ENCODE peak calls at places on chromosomes 6 and 20, in five cellular contexts. C is neural progenitor cell; H is ascending aorta; M is right cardiac atrium; F is CD8-positive, alpha-beta memory T cell. U is an unnamed sample. For H3K9me3, the result is how much of the 10 kb centered on the place peaks cover.

GRCh38 chr20:46701986-46702385 is 7.5 kb upstream of the SLC2A10 start:
- DNase-seq in C (no peak), H (no peak), M (no peak), F (no peak), U (no peak)

GRCh38 chr6:32973144-32973854 is 4.9 kb downstream of the BRD2 start:
- DNase-seq in C (peak), H (no peak), M (peak), F (peak), U (peak)

GRCh38 chr6:167005350-167006159 is 6.4 kb downstream of the CEP43 start:
- DNase-seq in C (no peak), H (no peak), M (peak), F (no peak), U (no peak)

GRCh38 chr6:126524927-126525326 is 185.0 kb downstream of the CENPW start:
- DNase-seq in C (peak), H (no peak), M (no peak), F (no peak), U (no peak)

GRCh38 chr6:71480577-71480976 is 192.0 kb downstream of the OGFRL1 start:
- DNase-seq in C (no peak), H (no peak), M (no peak), F (no peak), U (no peak)

GRCh38 chr6:73203098-73203497 is 22.2 kb downstream of the KHDC1L start:
- DNase-seq in C (no peak), H (no peak), M (no peak), F (no peak), U (no peak)

GRCh38 chr6:108180266-108180665 is 14.4 kb downstream of the NR2E1 start:
- DNase-seq in C (no peak), H (no peak), M (no peak), F (no peak), U (no peak)

GRCh38 chr6:170085475-170086401 is 205.1 kb downstream of the DLL1 start:
- DNase-seq in C (no peak), H (no peak), M (no peak), F (no peak), U (peak)

GRCh38 chr6:6581014-6581413 is 7.5 kb upstream of the LY86 start:
- DNase-seq in C (no peak), H (no peak), M (no peak), F (no peak), U (no peak)

GRCh38 chr6:139372326-139373153 is 1.9 kb downstream of the CITED2 start:
- DNase-seq in C (no peak), H (no peak), M (no peak), F (no peak), U (no peak)

GRCh38 chr6:4322846-4323309 is 187.5 kb upstream of the ECI2 start:
- DNase-seq in C (no peak), H (no peak), M (no peak), F (no peak), U (no peak)

GRCh38 chr6:40112350-40112749 is 178.1 kb upstream of the MOCS1 start:
- DNase-seq in C (no peak), H (no peak), M (no peak), F (no peak), U (no peak)

GRCh38 chr20:59825944-59826759 is 107.3 kb downstream of the SYCP2 start:
- DNase-seq in C (no peak), H (no peak), M (no peak), F (no peak), U (no peak)

GRCh38 chr6:142680308-142680707 is 264.7 kb downstream of the HIVEP2 start:
- DNase-seq in C (no peak), H (no peak), M (peak), F (no peak), U (no peak)

GRCh38 chr6:42555477-42556457 is 8.1 kb upstream of the UBR2 start:
- DNase-seq in C (peak), H (no peak), M (no peak), F (no peak), U (no peak)

GRCh38 chr6:139418426-139419132 is 44.1 kb upstream of the CITED2 start:
- DNase-seq in C (no peak), H (no peak), M (no peak), F (no peak), U (no peak)

GRCh38 chr6:139376604-139377218 is 2.3 kb upstream of the CITED2 start:
- DNase-seq in C (peak), H (no peak), M (no peak), F (no peak), U (no peak)

GRCh38 chr20:36132802-36133211 is 21.7 kb upstream of the EPB41L1 start:
- DNase-seq in C (no peak), H (no peak), M (no peak), F (no peak), U (no peak)

GRCh38 chr6:161048636-161049035 is 57.1 kb downstream of the MAP3K4 start:
- DNase-seq in C (no peak), H (no peak), M (no peak), F (no peak), U (no peak)

GRCh38 chr6:169545956-169546355 is 155.9 kb downstream of the WDR27 start:
- DNase-seq in C (no peak), H (no peak), M (no peak), F (no peak), U (no peak)

GRCh38 chr20:41632896-41633295 is 14.7 kb upstream of the CHD6 start:
- DNase-seq in C (no peak), H (no peak), M (no peak), F (no peak), U (no peak)

GRCh38 chr6:125310994-125311649 is 9.4 kb upstream of the HDDC2 start:
- DNase-seq in C (peak), H (no peak), M (no peak), F (no peak), U (no peak)

GRCh38 chr20:37095108-37095608 is 639 bp downstream of the RBL1 start:
- DNase-seq in C (peak), H (no peak), M (no peak), F (peak), U (peak)

GRCh38 chr6:167760979-167761793 is 65.5 kb upstream of the AFDN start:
- DNase-seq in C (no peak), H (no peak), M (peak), F (no peak), U (no peak)

GRCh38 chr20:5789827-5790226 is 39.6 kb downstream of the SHLD1 start:
- DNase-seq in C (no peak), H (no peak), M (no peak), F (no peak), U (no peak)

GRCh38 chr6:139653136-139653535 is 278.7 kb upstream of the CITED2 start:
- DNase-seq in C (no peak), H (no peak), M (no peak), F (no peak), U (no peak)

GRCh38 chr6:88165087-88165876 is 865 bp downstream of the CNR1 start:
- DNase-seq in C (no peak), H (no peak), M (no peak), F (no peak), U (no peak)

GRCh38 chr6:28648035-28648877 is 122.6 kb downstream of the GPX5 start:
- DNase-seq in C (peak), H (no peak), M (no peak), F (no peak), U (no peak)

GRCh38 chr6:137102050-137102848 is 57.5 kb upstream of the IL20RA start:
- DNase-seq in C (no peak), H (no peak), M (no peak), F (no peak), U (no peak)

GRCh38 chr20:41046716-41047115 is 18.1 kb downstream of the TOP1 start:
- DNase-seq in C (no peak), H (no peak), M (no peak), F (no peak), U (no peak)

GRCh38 chr6:17565399-17565798 is 34.7 kb upstream of the FAM8A1 start:
- DNase-seq in C (peak), H (no peak), M (no peak), F (no peak), U (no peak)

GRCh38 chr6:17562636-17563035 is 37.5 kb upstream of the FAM8A1 start:
- DNase-seq in C (no peak), H (no peak), M (no peak), F (no peak), U (no peak)
- H3K9me3 ChIP-seq in C (under half), H (under half), M (under half), F (under half), U (under half)

GRCh38 chr6:22308939-22309338 is 12.1 kb upstream of the PRL start:
- DNase-seq in C (no peak), H (no peak), M (no peak), F (no peak), U (no peak)

GRCh38 chr6:22318404-22318803 is 21.6 kb upstream of the PRL start:
- DNase-seq in C (no peak), H (no peak), M (peak), F (no peak), U (no peak)

GRCh38 chr6:22313796-22314195 is 17.0 kb upstream of the PRL start:
- DNase-seq in C (no peak), H (no peak), M (no peak), F (no peak), U (no peak)
- H3K9me3 ChIP-seq in C (under half), H (under half), M (under half), F (under half), U (under half)

GRCh38 chr20:24855848-24856247 is 93.2 kb upstream of the CST7 start:
- DNase-seq in C (no peak), H (no peak), M (no peak), F (no peak), U (no peak)
- H3K9me3 ChIP-seq in C (under half), H (under half), M (under half), F (under half), U (under half)

DNA sequence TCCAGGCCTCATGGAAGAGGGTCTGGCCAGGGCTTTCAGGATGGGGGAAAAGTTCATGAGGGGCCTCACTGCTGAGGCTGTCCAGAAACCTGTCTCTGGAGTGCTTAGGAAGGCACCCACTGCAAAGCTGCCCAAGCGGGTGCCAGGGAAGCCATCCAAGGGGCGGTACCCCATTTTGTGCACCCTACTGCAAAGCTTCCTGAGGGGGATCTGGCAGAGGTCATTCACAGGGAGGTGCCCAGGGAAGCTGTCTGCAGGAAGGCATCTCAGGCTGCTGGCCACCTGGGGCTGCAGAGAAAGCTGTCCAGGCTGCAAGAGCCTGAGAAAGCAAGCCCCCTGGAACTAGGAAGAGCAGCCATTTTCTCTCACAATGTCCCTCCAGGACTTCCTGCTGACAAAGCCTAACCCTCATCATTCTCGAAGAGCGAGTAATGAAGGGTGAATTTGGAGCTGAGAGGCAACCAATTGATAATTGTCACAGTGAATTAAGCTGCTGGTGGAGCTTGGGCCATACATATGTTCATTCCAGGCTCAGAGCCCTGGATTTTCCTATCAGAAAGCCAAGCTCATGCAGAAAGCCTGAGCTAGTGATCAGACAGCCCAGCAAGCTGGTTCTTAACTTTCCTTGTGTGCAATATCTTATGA is 62.1 kb upstream of the SLC22A16 start:
- DNase-seq in C (no peak), H (no peak), M (no peak), F (no peak), U (no peak)
- H3K9me3 ChIP-seq in C (under half), H (under half), M (under half), F (under half), U (under half)

GRCh38 chr6:354631-355280 is 36.8 kb upstream of the IRF4 start:
- DNase-seq in C (no peak), H (no peak), M (no peak), F (no peak), U (no peak)
- H3K9me3 ChIP-seq in C (under half), H (under half), M (under half), F (under half), U (under half)

GRCh38 chr20:29876911-29877285 is 1380.6 kb upstream of the DEFB115 start:
- DNase-seq in C (no peak), H (no peak), M (peak), F (no peak), U (no peak)
- H3K9me3 ChIP-seq in C (under half), H (under half), M (under half), F (under half), U (under half)

DNA sequence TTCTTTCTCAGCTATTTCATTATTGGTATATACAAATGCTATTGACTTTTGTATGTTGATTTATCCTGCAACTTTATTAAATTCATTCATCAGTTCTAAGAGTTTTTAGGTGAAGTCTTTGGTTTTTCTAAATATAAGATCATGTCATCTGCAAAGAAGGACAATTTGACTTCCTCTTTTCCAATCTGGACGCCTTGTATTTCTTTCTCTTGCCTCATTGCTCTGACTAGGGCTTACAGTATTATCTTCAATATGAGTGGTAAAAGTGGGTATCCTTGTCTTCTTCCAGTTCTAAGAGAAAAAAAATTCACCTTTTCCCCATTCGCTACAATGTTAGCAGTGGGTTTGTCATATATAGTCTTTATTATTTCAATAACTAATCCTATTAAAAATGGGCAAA is 38.0 kb downstream of the KIF16B start:
- DNase-seq in C (no peak), H (no peak), M (no peak), F (no peak), U (no peak)
- H3K9me3 ChIP-seq in C (under half), H (under half), M (under half), F (under half), U (under half)

DNA sequence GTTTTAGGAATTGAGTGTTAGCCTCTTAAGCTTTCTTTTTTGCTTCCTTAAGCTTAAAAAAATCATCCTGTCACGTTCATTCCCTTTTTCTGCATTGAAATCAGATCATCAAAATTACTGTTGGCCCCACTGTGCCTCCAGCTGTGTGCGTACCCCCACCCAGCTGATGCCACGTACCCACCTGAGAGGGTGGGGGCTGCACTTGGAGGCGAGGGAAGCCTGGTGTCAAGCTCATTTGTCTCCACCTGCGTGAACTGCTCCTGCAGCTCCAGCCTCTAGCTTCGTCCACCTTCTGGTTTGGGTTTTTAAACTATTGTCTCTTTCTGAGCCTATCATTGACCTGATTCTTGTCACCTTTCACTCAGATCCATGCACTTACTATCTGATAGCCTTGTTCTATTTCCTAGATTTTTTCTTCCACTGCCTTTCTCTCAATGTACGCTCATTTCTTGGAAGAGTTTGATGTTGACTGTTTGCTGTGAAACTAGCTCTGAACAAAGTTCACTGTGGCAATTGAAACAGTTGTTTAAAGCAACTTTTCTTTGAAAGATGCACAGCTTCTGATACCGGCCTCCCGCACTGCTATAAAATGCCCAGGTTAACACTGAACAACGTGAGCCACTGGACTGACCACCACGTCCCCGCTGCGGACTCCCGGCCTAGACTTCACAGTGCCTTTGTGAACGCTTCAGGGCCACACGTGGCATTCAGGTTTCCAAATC is 30.0 kb upstream of the IRF4 start:
- DNase-seq in C (no peak), H (no peak), M (no peak), F (no peak), U (no peak)
- H3K9me3 ChIP-seq in C (under half), H (under half), M (under half), F (under half), U (under half)